ENCODE peak calls at places on chromosomes 2 and 18, in four cellular contexts. T is T-cell, N is H54, W is H9. M is an unnamed sample.

GRCh38 chr2:109264595-109265328 is 135.8 kb downstream of the SH3RF3 start:
- DNase-seq in N (no peak), T (no peak), W (no peak), M (no peak)

GRCh38 chr2:120388222-120389035 is 42.5 kb downstream of the INHBB start:
- DNase-seq in W (peak; percentile 8), N (no peak), T (no peak), M (no peak)

GRCh38 chr2:98866033-98866432 is 70.0 kb downstream of the CRACDL start:
- DNase-seq in N (no peak), W (no peak), T (no peak), M (no peak)

GRCh38 chr2:45919711-45920111 is 268.2 kb downstream of the PRKCE start:
- DNase-seq in N (no peak), W (no peak), T (no peak), M (no peak)

GRCh38 chr18:3248062-3248669 is 565 bp downstream of the MYL12A start:
- DNase-seq in T (peak; percentile 43), W (no peak), N (no peak), M (no peak)

GRCh38 chr18:26614374-26614773 is 66.0 kb upstream of the KCTD1 start:
- DNase-seq in W (no peak), N (no peak), T (no peak), M (no peak)

GRCh38 chr2:120577896-120578295 is 157.8 kb upstream of the GLI2 start:
- DNase-seq in N (no peak), T (no peak), W (no peak), M (no peak)

GRCh38 chr2:176789751-176790150 is 422.8 kb upstream of the HNRNPA3 start:
- DNase-seq in W (no peak), N (no peak), T (no peak), M (no peak)

GRCh38 chr18:64810354-64810753 is 661.5 kb upstream of the LINC00305 start:
- DNase-seq in N (no peak), T (no peak), W (no peak), M (no peak)

GRCh38 chr18:74897971-74898657 is 300.4 kb downstream of the ZNF407 start:
- DNase-seq in T (no peak), W (no peak), N (no peak), M (peak; percentile 10)

GRCh38 chr2:67619204-67619603 is 222.1 kb downstream of the ETAA1 start:
- DNase-seq in T (no peak), W (no peak), N (no peak), M (no peak)

GRCh38 chr2:219042750-219043149 is 1.4 kb upstream of the CFAP65 start:
- DNase-seq in T (no peak), N (no peak), W (no peak), M (no peak)

GRCh38 chr18:36186461-36187137 is 698 bp upstream of the MOCOS start:
- DNase-seq in N (peak; percentile 34), T (peak; percentile 7), W (peak; percentile 60), M (no peak)